ENCODE peak calls at places on chromosomes 7 and 10, in five cellular contexts. D, R, Y, I and B are unnamed samples.

GRCh38 chr10:125200396-125200795 is 40.0 kb upstream of the CTBP2 start:
- DNase-seq in D (no peak), R (no peak), Y (no peak), I (no peak), B (no peak)

GRCh38 chr10:13608246-13608853 is 21.6 kb downstream of the PRPF18 start:
- DNase-seq in D (no peak), R (no peak), Y (no peak), I (no peak), B (peak; percentile 56)

GRCh38 chr7:80225361-80225760 is 90.7 kb downstream of the GNAI1 start:
- DNase-seq in D (no peak), R (no peak), Y (no peak), I (no peak), B (no peak)

GRCh38 chr10:13173619-13174018 is 12.3 kb downstream of the MCM10 start:
- DNase-seq in D (no peak), R (no peak), Y (peak; percentile 65), I (no peak), B (no peak)

GRCh38 chr7:17774701-17775288 is 165.5 kb downstream of the SNX13 start:
- DNase-seq in D (no peak), R (no peak), Y (no peak), I (no peak), B (no peak)

GRCh38 chr10:15486404-15486803 is 115.3 kb upstream of the FAM171A1 start:
- DNase-seq in D (no peak), R (no peak), Y (no peak), I (no peak), B (no peak)

GRCh38 chr7:147535619-147536200 is 1054.9 kb upstream of the C7orf33 start:
- DNase-seq in D (no peak), R (no peak), Y (no peak), I (no peak), B (no peak)

GRCh38 chr10:32413513-32413912 is 32.4 kb upstream of the CCDC7 start:
- DNase-seq in D (peak; percentile 76), R (no peak), Y (no peak), I (no peak), B (no peak)

GRCh38 chr10:86163522-86164215 is 202.9 kb downstream of the GRID1 start:
- DNase-seq in D (no peak), R (no peak), Y (peak; percentile 48), I (no peak), B (no peak)

GRCh38 chr7:91683823-91684222 is 196.7 kb downstream of the MTERF1 start:
- DNase-seq in D (no peak), R (no peak), Y (no peak), I (no peak), B (no peak)

GRCh38 chr10:21510218-21511070 is 15.0 kb downstream of the SKIDA1 start:
- DNase-seq in D (no peak), R (no peak), Y (no peak), I (no peak), B (peak; percentile 86)

GRCh38 chr10:75111367-75111905 is at the start of gene SAMD8:
- DNase-seq in D (peak; percentile 86), R (peak; percentile 83), Y (peak; percentile 95), I (peak; percentile 98), B (peak; percentile 98)

GRCh38 chr10:75107756-75108683 is 3.4 kb upstream of the SAMD8 start:
- DNase-seq in D (peak; percentile 6), R (no peak), Y (no peak), I (peak; percentile 73), B (no peak)

GRCh38 chr10:75110006-75110632 is 1.3 kb upstream of the SAMD8 start:
- DNase-seq in D (no peak), R (no peak), Y (no peak), I (no peak), B (no peak)

GRCh38 chr10:75109459-75109778 is 2.0 kb upstream of the SAMD8 start:
- DNase-seq in D (no peak), R (no peak), Y (no peak), I (no peak), B (no peak)

DNA sequence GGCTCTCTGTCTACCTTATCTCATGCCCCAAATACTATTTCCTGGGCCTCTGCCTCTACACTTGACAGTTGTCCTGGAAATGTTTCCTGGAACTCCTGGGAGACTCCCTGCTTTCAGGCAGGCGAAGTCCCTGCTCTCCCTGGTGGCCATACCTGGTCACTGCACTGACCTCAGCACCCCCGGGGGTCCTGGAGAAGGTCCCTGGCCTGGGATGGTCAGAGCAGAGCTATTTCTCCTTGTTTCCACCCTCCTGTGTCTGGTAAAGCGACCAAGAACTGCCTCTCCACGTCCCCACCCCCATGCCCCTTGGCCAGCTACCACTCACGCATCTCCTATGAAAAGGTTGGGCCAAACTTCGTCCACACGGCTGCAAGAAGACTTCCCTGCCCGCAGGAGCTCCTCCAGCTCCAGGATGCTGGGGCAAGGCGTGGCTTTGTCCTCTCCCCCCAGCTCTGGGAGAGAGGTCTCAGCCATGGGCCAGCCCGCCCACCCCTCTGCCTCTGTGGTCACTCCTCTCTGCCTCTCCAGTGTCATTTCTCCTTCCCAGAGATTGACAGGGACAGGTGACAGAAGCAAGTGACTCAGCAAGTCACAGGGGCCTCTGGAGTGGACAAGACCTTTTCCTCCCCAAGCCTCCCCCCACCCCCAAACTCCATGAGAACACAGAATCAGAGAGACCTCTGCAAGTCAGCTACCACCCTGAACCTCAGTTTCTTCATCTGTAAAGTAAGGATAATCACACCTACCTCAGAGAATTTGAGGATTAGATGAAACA is 2.6 kb upstream of the SAMD8 start:
- DNase-seq in D (peak; percentile 27), R (no peak), Y (peak; percentile 58), I (peak; percentile 85), B (peak; percentile 82)
- TF ChIP-seq REST in D (no peak), R (no peak), Y (no peak), I (no peak), B (no peak)

GRCh38 chr7:139482662-139483466 is 609 bp downstream of the KLRG2 start:
- DNase-seq in D (no peak), R (no peak), Y (no peak), I (peak; percentile 12), B (peak; percentile 73)

GRCh38 chr7:139481364-139481763 is 2.1 kb downstream of the KLRG2 start:
- DNase-seq in D (no peak), R (no peak), Y (no peak), I (peak; percentile 20), B (peak; percentile 51)

GRCh38 chr7:139479620-139480019 is 3.9 kb downstream of the KLRG2 start:
- DNase-seq in D (no peak), R (no peak), Y (no peak), I (no peak), B (no peak)

GRCh38 chr7:139476891-139477290 is 6.6 kb downstream of the KLRG2 start:
- DNase-seq in D (no peak), R (no peak), Y (no peak), I (no peak), B (no peak)

GRCh38 chr7:139482122-139482521 is 1.4 kb downstream of the KLRG2 start:
- DNase-seq in D (no peak), R (no peak), Y (no peak), I (peak; percentile 8), B (no peak)
- TF ChIP-seq EZH2 in D (no peak), R (no peak), Y (no peak), I (no peak), B (no peak)

GRCh38 chr7:45939574-45939973 is 18.5 kb upstream of the IGFBP3 start:
- DNase-seq in D (no peak), R (no peak), Y (no peak), I (no peak), B (no peak)

GRCh38 chr7:45940939-45941338 is 19.9 kb upstream of the IGFBP3 start:
- DNase-seq in D (no peak), R (no peak), Y (no peak), I (no peak), B (no peak)

GRCh38 chr7:45937301-45937700 is 16.2 kb upstream of the IGFBP3 start:
- DNase-seq in D (no peak), R (no peak), Y (no peak), I (no peak), B (no peak)

GRCh38 chr7:45937862-45938261 is 16.8 kb upstream of the IGFBP3 start:
- DNase-seq in D (no peak), R (no peak), Y (no peak), I (no peak), B (no peak)

GRCh38 chr7:45938626-45939302 is 17.7 kb upstream of the IGFBP3 start:
- DNase-seq in D (no peak), R (no peak), Y (peak; percentile 44), I (peak; percentile 25), B (peak; percentile 81)
- TF ChIP-seq REST in D (no peak), R (no peak), Y (no peak), I (no peak), B (no peak)

GRCh38 chr10:100816671-100817070 is 71.3 kb downstream of the PAX2 start:
- DNase-seq in D (no peak), R (no peak), Y (no peak), I (no peak), B (peak; percentile 19)
- TF ChIP-seq EZH2 in D (no peak), R (no peak), Y (no peak), I (no peak), B (no peak)

GRCh38 chr10:72765051-72765450 is 73.1 kb downstream of the MCU start:
- DNase-seq in D (no peak), R (no peak), Y (no peak), I (no peak), B (no peak)
- TF ChIP-seq REST in D (no peak), R (no peak), Y (no peak), I (no peak), B (no peak)

DNA sequence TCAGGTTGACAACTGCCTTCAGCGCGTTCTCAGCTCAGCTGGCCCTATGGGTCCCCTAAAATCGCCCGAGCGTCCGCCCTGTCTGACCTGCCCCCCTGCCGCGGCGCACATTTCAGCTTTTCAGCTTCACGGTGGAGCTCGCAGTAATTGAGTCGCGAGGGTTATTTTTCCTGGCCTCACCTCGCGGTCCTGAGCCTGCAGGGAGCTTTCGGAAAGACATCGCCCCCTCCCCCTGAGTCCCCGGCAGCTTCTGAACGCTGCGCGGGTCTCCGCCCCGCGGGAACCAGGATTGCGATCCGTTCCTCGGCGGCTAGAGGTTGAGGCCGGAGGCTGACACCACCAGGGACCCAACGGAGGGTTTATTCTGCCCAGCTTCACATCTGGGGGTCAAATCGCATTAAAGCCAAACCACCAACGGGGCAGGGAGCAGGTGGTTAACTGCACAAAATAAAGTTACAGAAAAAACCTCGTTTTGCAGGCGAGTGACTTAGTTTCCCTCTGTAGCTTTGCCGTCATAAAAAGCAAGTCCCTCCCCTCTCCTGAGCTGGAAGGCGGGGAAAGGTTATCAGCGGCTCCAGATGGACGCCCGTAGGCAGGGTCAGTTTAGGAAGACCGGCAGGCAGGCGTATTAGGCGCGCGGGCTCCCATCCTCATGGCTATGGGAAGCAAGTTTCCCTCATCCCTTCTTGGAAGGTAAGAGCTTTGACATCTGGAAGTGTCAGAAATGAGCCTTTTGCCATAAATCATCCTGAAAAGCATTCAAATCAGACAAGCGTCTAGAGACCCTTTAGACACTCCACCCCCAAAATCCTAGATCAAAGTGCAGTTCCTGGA is 10.9 kb downstream of the TWIST1 start:
- DNase-seq in D (no peak), R (no peak), Y (no peak), I (no peak), B (peak; percentile 68)
- TF ChIP-seq EZH2 in D (no peak), R (no peak), Y (no peak), I (no peak), B (peak; percentile 65)

GRCh38 chr7:39703143-39703542 is 79.8 kb downstream of the RALA start:
- DNase-seq in D (no peak), R (no peak), Y (no peak), I (peak; percentile 23), B (peak; percentile 39)
- TF ChIP-seq REST in D (no peak), R (no peak), Y (no peak), I (no peak), B (no peak)